ENCODE peak calls at places on chromosomes 2 and 18, in eight cellular contexts. W, L, Q, I, B, X, H and C are unnamed samples.

GRCh38 chr2:234939576-234939975 is 12.2 kb upstream of the SH3BP4 start:
- DNase-seq in W (no peak), L (no peak), Q (no peak), I (no peak), B (no peak), X (peak), H (no peak), C (no peak)

GRCh38 chr2:128311755-128312341 is 6.8 kb downstream of the HS6ST1 start:
- DNase-seq in W (no peak), L (no peak), Q (no peak), I (no peak), B (peak), X (no peak), H (no peak), C (no peak)

GRCh38 chr2:68190991-68191731 is 33.5 kb downstream of the PNO1 start:
- DNase-seq in W (peak), L (no peak), Q (no peak), I (no peak), B (no peak), X (peak), H (no peak), C (no peak)

GRCh38 chr2:82120120-82120519 is 1815.6 kb upstream of the LRRTM1 start:
- DNase-seq in W (no peak), L (no peak), Q (no peak), I (no peak), B (no peak), X (no peak), H (no peak), C (no peak)

GRCh38 chr18:31626409-31626808 is 34.7 kb downstream of the TTR start:
- DNase-seq in W (no peak), L (no peak), Q (no peak), I (no peak), B (no peak), X (no peak), H (no peak), C (no peak)

GRCh38 chr2:12169721-12170120 is 423.3 kb downstream of the LPIN1 start:
- DNase-seq in W (no peak), L (no peak), Q (no peak), I (no peak), B (peak), X (peak), H (no peak), C (no peak)

GRCh38 chr2:74778381-74779371 is 55.3 kb upstream of the HK2 start:
- DNase-seq in W (no peak), L (peak), Q (peak), I (no peak), B (no peak), X (no peak), H (no peak), C (peak)

GRCh38 chr2:218744615-218745014 is 34.0 kb downstream of the TTLL4 start:
- DNase-seq in W (no peak), L (no peak), Q (no peak), I (no peak), B (no peak), X (no peak), H (peak), C (no peak)

GRCh38 chr2:105468655-105469042 is 69.8 kb upstream of the FHL2 start:
- DNase-seq in W (no peak), L (no peak), Q (no peak), I (no peak), B (no peak), X (no peak), H (no peak), C (no peak)

GRCh38 chr2:241686649-241687425 is at the start of gene DTYMK:
- DNase-seq in W (peak), L (peak), Q (peak), I (peak), B (peak), X (peak), H (peak), C (peak)

GRCh38 chr2:89784960-89785359 is 1093.5 kb downstream of the RPIA start:
- DNase-seq in W (no peak), L (no peak), Q (no peak), I (no peak), B (no peak), X (no peak), H (no peak), C (no peak)

GRCh38 chr2:100895402-100895801 is 75.5 kb downstream of the NPAS2 start:
- DNase-seq in W (no peak), L (no peak), Q (no peak), I (no peak), B (peak), X (no peak), H (no peak), C (peak)

GRCh38 chr2:72112981-72113846 is 34.4 kb downstream of the CYP26B1 start:
- DNase-seq in W (no peak), L (no peak), Q (no peak), I (no peak), B (no peak), X (no peak), H (no peak), C (no peak)

GRCh38 chr2:225182126-225182525 is 139.9 kb upstream of the DOCK10 start:
- DNase-seq in W (no peak), L (peak), Q (no peak), I (no peak), B (no peak), X (no peak), H (no peak), C (peak)

GRCh38 chr2:62944362-62944761 is 106.3 kb upstream of the OTX1 start:
- DNase-seq in W (no peak), L (no peak), Q (no peak), I (no peak), B (no peak), X (no peak), H (no peak), C (no peak)

GRCh38 chr2:152694161-152694661 is 23.1 kb downstream of the PRPF40A start:
- DNase-seq in W (no peak), L (no peak), Q (no peak), I (no peak), B (no peak), X (peak), H (no peak), C (no peak)

GRCh38 chr2:54503192-54503591 is 47.1 kb downstream of the SPTBN1 start:
- DNase-seq in W (no peak), L (peak), Q (no peak), I (peak), B (no peak), X (no peak), H (peak), C (peak)